ENCODE peak calls at places on chromosomes 6 and 20, in five cellular contexts. J is RWPE1, S is neural crest cell, V is Peyer's patch, R is nephron progenitor cell. I is an unnamed sample.

GRCh38 chr6:73394577-73395354 is at the start of gene DDX43:
- DNase-seq in J (peak), S (no peak), V (peak), R (no peak), I (peak)

GRCh38 chr20:43987531-43987930 is 72.9 kb downstream of the TOX2 start:
- DNase-seq in J (no peak), S (no peak), V (no peak), R (no peak), I (no peak)

GRCh38 chr6:118968416-118968815 is 33.5 kb upstream of the MCM9 start:
- DNase-seq in J (no peak), S (no peak), V (no peak), R (no peak), I (no peak)

GRCh38 chr20:35306931-35307517 is 14.8 kb upstream of the FAM83C start:
- DNase-seq in J (peak), S (peak), V (peak), R (peak), I (no peak)

GRCh38 chr20:25177890-25178321 is 17.6 kb upstream of the ENTPD6 start:
- DNase-seq in J (peak), S (no peak), V (no peak), R (no peak), I (no peak)

GRCh38 chr6:158646023-158646888 is 1.7 kb upstream of the DYNLT1 start:
- DNase-seq in J (peak), S (no peak), V (peak), R (no peak), I (peak)

GRCh38 chr20:4585104-4585753 is 136.5 kb upstream of the PRND start:
- DNase-seq in J (peak), S (no peak), V (no peak), R (no peak), I (no peak)

GRCh38 chr6:2162089-2162465 is 83.3 kb downstream of the GMDS start:
- DNase-seq in J (peak), S (no peak), V (no peak), R (no peak), I (no peak)

GRCh38 chr20:52497731-52498130 is 306.2 kb upstream of the ZFP64 start:
- DNase-seq in J (no peak), S (no peak), V (no peak), R (no peak), I (no peak)

GRCh38 chr20:45060341-45060740 is 40.6 kb downstream of the KCNS1 start:
- DNase-seq in J (no peak), S (no peak), V (no peak), R (no peak), I (no peak)

GRCh38 chr20:10521068-10521834 is 86.1 kb downstream of the SLX4IP start:
- DNase-seq in J (peak), S (no peak), V (no peak), R (no peak), I (no peak)

GRCh38 chr6:68317366-68317765 is 317.7 kb upstream of the ADGRB3 start:
- DNase-seq in J (peak), S (no peak), V (no peak), R (no peak), I (no peak)

GRCh38 chr6:159098636-159099106 is 53.9 kb upstream of the TAGAP start:
- DNase-seq in J (no peak), S (no peak), V (peak), R (no peak), I (peak)

GRCh38 chr6:89999154-89999553 is 104.9 kb downstream of the GJA10 start:
- DNase-seq in J (peak), S (no peak), V (peak), R (no peak), I (no peak)

GRCh38 chr6:84870693-84871092 is 106.3 kb upstream of the TBX18 start:
- DNase-seq in J (no peak), S (no peak), V (no peak), R (no peak), I (no peak)

GRCh38 chr6:127100510-127101140 is 17.8 kb upstream of the RSPO3 start:
- DNase-seq in J (no peak), S (no peak), V (no peak), R (no peak), I (no peak)

GRCh38 chr6:18179770-18180393 is 24.7 kb downstream of the KDM1B start:
- DNase-seq in J (no peak), S (no peak), V (peak), R (no peak), I (no peak)

GRCh38 chr6:19327246-19327645 is 509.9 kb upstream of the ID4 start:
- DNase-seq in J (no peak), S (no peak), V (no peak), R (no peak), I (no peak)

GRCh38 chr6:37779111-37779800 is 40.3 kb upstream of the ZFAND3 start:
- DNase-seq in J (no peak), S (no peak), V (no peak), R (no peak), I (no peak)

GRCh38 chr6:12911387-12911960 is 194.9 kb downstream of the PHACTR1 start:
- DNase-seq in J (no peak), S (no peak), V (no peak), R (no peak), I (no peak)

GRCh38 chr20:46683939-46684750 is 5.1 kb downstream of the TP53RK start:
- DNase-seq in J (peak), S (peak), V (no peak), R (peak), I (no peak)

GRCh38 chr20:63280929-63281545 is 8.4 kb downstream of the ARFGAP1 start:
- DNase-seq in J (no peak), S (no peak), V (no peak), R (no peak), I (no peak)

DNA sequence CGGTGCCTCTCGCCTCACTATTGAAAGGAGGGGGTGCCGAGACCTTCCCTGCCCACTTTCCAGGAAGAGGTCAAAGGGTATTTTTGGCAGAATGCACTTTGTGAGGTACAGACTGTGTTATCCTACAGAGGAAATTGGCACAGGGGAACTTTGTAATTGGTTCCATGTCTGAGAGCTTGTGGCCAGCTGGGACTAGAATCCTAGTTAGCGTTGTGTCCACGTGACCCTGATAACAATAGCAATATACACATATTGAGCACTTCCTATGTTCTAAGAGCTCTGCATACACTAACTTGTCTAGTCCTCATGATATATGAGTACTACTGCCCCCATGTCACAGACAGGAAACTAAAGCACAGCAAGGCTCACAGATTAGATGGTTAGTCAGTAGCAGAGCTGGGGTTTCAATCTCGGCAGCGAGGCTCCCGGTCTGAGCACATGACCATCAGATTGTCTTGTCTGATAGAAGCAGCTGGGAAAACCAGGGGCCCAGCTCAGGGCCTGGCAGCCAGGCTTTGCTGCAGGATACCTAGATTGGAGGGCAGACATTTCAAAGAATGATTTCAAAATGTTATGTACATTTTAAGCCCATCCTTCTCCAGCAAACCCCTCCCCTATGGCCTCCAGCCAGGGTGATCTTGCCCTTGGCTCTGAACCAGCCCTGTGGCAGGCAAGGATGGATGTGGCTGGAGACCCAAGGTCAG is 1.4 kb downstream of the MAPK13 start:
- DNase-seq in J (peak), S (no peak), V (peak), R (no peak), I (no peak)
- TF ChIP-seq CTCF in J (no peak), S (no peak), V (no peak), R (no peak), I (no peak)

GRCh38 chr6:66496659-66497058 is 789.6 kb upstream of the EYS start:
- DNase-seq in J (peak), S (no peak), V (no peak), R (no peak), I (no peak)
- TF ChIP-seq CTCF in J (no peak), S (peak), V (no peak), R (peak), I (no peak)

GRCh38 chr6:52284131-52284459 is 447 bp downstream of the MCM3 start:
- DNase-seq in J (peak), S (peak), V (peak), R (peak), I (no peak)

GRCh38 chr6:52283111-52283510 is 1.4 kb downstream of the MCM3 start:
- DNase-seq in J (no peak), S (no peak), V (no peak), R (no peak), I (no peak)

GRCh38 chr6:52286798-52287432 is 2.4 kb upstream of the MCM3 start:
- DNase-seq in J (peak), S (peak), V (peak), R (peak), I (no peak)

GRCh38 chr6:52284460-52285173 is at the start of gene MCM3:
- DNase-seq in J (peak), S (peak), V (peak), R (peak), I (peak)

DNA sequence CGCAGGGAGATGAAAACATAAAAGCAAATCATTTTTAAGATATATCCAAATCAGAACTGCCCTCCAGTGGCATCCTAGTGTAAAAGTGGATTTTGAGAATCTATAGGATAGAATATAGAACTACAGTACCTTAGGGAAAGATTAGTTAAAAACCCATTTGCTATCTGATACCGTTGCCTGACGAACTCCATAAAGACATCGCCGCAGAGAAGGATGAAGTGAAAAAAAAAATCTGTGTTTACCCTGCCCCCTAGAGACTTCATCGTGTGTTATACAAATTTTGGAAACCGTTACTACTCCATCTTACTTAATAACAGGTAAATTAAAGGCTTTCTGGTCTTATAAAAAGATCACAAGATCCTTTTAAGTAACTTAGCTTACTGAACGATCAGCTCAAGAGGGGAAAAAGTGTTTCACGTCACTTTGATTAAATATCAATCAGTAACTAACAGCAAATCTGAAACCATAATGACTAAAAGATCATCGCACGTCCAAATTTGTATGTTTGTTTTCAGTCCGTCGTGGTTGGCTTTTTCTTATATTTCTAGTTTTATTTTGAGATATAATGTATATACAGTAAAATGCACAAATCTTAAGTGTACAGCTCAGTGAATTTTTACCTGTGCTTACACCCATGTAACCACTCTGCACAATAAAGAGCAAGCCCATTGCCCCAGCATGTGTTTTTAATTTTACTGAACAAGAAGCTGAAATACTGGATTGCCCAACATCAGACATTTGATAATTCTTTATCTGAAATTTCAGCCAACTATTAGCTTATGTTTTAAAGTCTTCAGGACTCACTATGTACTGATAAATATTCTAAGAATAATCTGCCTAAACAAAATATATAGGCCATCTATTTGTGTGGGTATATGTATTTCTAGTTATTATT is 879 bp upstream of the MCM3 start:
- DNase-seq in J (no peak), S (no peak), V (no peak), R (no peak), I (no peak)
- TF ChIP-seq CTCF in J (peak), S (peak), V (no peak), R (no peak), I (peak)

GRCh38 chr20:49811825-49812462 is 684 bp upstream of the SLC9A8 start:
- DNase-seq in J (peak), S (no peak), V (peak), R (no peak), I (no peak)

GRCh38 chr20:49814057-49814675 is 1.5 kb downstream of the SLC9A8 start:
- DNase-seq in J (no peak), S (no peak), V (no peak), R (no peak), I (no peak)

GRCh38 chr20:49810491-49811190 is 2.0 kb upstream of the SLC9A8 start:
- DNase-seq in J (no peak), S (no peak), V (peak), R (no peak), I (no peak)

GRCh38 chr20:49813305-49813974 is 812 bp downstream of the SLC9A8 start:
- DNase-seq in J (no peak), S (no peak), V (peak), R (no peak), I (no peak)

GRCh38 chr20:49812463-49813304 is at the start of gene SLC9A8:
- DNase-seq in J (peak), S (peak), V (peak), R (peak), I (peak)
- TF ChIP-seq CTCF in J (peak), S (peak), V (peak), R (peak), I (peak)

DNA sequence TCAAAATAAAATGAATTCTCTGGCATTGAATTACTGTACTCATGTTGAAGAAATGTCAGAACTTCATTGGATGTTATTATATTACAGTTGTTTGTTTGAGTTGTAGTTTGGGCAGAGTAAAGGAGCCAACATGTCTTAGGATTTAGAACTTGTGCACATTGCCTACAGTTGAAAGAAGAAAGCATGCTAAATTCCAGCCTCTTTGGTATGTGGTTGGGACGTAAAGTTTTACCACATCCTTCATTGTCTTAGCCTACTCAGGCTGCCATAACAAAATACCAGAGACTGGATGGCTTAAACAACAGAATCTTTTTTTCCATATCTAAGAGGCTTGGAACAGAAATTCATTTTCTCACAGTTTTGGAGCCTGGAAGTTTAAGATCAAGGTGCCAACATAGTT is 42.4 kb downstream of the HFE start:
- DNase-seq in J (no peak), S (no peak), V (no peak), R (no peak), I (no peak)
- TF ChIP-seq CTCF in J (no peak), S (no peak), V (no peak), R (no peak), I (no peak)

GRCh38 chr20:61636531-61637116 is 384.6 kb downstream of the CDH4 start:
- DNase-seq in J (no peak), S (no peak), V (no peak), R (no peak), I (no peak)

GRCh38 chr20:61635721-61636455 is 383.8 kb downstream of the CDH4 start:
- DNase-seq in J (no peak), S (no peak), V (no peak), R (no peak), I (no peak)

GRCh38 chr20:61640171-61640570 is 388.1 kb downstream of the CDH4 start:
- DNase-seq in J (peak), S (no peak), V (no peak), R (no peak), I (no peak)

GRCh38 chr20:61640846-61641245 is 388.8 kb downstream of the CDH4 start:
- DNase-seq in J (no peak), S (no peak), V (no peak), R (no peak), I (no peak)

GRCh38 chr20:61639200-61639599 is 387.1 kb downstream of the CDH4 start:
- DNase-seq in J (peak), S (no peak), V (no peak), R (no peak), I (no peak)
- TF ChIP-seq CTCF in J (no peak), S (no peak), V (no peak), R (no peak), I (no peak)

GRCh38 chr6:14584450-14584849 is 466.9 kb downstream of the CD83 start:
- DNase-seq in J (no peak), S (no peak), V (no peak), R (no peak), I (no peak)
- TF ChIP-seq CTCF in J (no peak), S (no peak), V (peak), R (no peak), I (no peak)

DNA sequence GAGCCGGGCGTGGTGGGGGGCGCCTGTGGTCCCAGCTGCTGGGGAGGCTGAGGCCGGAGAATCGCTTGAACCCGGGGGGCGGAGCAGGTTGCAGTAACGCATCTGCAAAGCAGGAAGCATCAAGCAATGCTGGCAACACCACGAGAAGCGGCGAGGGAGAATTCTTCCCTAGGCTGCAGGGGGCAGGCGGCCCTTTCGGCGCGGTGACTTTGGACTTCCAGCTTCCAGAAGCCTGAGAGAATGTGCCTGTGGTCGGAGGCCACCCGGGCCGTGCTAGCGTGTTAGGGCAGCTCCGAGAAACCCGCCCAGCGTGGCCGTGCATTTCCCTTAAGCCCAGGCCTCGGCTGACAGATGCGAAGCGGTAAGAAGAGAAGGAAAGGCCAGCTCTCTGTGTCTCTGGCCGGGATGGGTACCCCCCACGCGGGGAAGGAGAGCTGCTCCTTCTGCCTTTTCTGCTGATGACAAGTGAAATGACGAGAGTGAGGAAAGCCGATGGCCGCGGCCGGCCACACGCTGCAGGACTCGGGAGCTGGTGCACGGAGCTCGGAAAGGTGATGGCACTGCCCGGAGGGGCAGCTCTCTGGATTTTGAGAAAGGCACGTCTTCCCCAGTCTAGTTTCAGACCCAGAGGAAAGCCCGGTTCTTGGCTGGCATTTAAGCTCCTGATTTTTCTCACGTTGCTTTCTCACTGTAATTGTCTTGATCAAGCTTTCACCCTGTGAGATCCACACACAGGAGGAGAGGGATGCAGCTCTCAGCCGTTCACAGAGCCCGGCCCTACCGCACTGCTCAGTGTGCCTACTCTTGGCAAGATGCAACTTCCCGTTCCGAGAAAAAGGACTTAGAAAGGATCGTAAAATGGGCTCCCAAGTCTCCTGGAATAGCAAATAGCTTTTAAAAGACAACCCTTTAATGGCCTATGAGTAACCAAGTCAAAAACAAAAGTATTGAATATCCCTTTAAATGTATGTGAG is 68.3 kb upstream of the EXOC2 start:
- DNase-seq in J (no peak), S (no peak), V (no peak), R (no peak), I (no peak)
- TF ChIP-seq CTCF in J (no peak), S (no peak), V (no peak), R (no peak), I (no peak)

DNA sequence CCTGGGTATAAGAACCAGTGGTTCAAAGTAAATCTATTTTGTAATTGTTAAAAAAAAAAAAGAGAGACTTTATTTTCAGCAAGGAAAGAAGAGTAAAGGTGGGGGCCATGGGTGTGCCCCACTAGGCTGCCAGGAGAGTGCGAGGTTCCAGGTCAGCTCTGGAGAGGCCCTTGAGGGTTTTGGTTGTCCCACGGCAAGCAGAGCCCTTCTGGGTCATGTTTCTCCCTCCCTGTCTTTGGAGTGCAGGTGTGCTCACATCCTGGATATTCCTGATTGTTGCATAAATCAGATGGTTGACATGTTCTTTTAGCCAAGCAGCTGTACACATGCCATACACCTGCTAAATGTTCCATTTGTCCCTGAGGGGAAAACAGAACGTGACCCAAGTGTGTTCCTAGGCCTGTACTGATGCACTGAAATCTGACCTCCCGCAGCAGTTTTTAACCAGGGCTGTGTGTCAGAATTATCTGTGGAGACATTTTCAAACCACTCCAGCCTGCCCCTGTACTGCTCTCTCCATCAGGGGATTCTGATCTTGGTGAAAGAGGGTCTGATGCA is 77.5 kb upstream of the BEND3 start:
- DNase-seq in J (no peak), S (no peak), V (no peak), R (no peak), I (no peak)
- TF ChIP-seq CTCF in J (no peak), S (no peak), V (no peak), R (no peak), I (no peak)

DNA sequence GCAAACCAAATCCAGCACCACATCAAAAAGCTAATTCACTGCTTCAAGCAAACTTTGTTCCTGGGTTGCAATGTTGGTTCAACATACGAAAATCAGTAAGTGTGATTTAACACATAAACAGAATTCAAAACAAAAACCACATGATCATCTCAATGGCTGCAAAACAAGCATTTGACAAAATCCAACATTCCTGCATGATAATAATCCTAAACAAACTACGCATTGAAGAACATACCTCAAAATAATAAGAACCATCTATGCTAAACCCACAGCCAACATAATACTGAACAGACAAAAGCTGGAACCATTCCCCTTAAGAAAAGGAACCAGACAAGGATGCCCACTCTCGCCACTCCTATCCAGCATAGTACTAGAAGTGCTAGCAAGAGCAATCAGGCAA is 49.9 kb downstream of the RNGTT start:
- DNase-seq in J (no peak), S (no peak), V (no peak), R (no peak), I (no peak)
- TF ChIP-seq CTCF in J (no peak), S (no peak), V (no peak), R (no peak), I (no peak)